ENCODE peak calls at places on chromosomes 13 and 19, in ten cellular contexts. U is astrocyte of the spinal cord; O is astrocyte of the cerebellum; V is HCT116; Q is dorsolateral prefrontal cortex; T is psoas muscle; S is uterus; Z is NB4; J is tibial artery; Y is CD8-positive, alpha-beta T cell. D is an unnamed sample.

GRCh38 chr19:40549007-40549708 is 27.5 kb upstream of the SHKBP1 start:
- DNase-seq in U (peak), O (peak), V (peak), Q (no peak), T (peak), S (peak), Z (peak), J (no peak), Y (peak), D (peak)

GRCh38 chr19:5269926-5270325 is 70.7 kb downstream of the PTPRS start:
- DNase-seq in U (no peak), O (no peak), V (no peak), Q (no peak), T (peak), S (no peak), Z (no peak), J (no peak), Y (no peak), D (no peak)

GRCh38 chr19:39679791-39680168 is 24.1 kb downstream of the LGALS16 start:
- DNase-seq in U (no peak), O (no peak), V (no peak), Q (no peak), T (no peak), S (no peak), Z (no peak), J (no peak), Y (no peak), D (no peak)

GRCh38 chr13:105787518-105788085 is 747.9 kb downstream of the EFNB2 start:
- DNase-seq in U (no peak), O (no peak), V (no peak), Q (no peak), T (no peak), S (no peak), Z (no peak), J (no peak), Y (no peak), D (no peak)

GRCh38 chr13:34747507-34747906 is 194.6 kb upstream of the NBEA start:
- DNase-seq in U (no peak), O (no peak), V (no peak), Q (no peak), T (no peak), S (no peak), Z (no peak), J (no peak), Y (no peak), D (peak)

GRCh38 chr19:293436-294110 is 2.4 kb upstream of the PLPP2 start:
- DNase-seq in U (no peak), O (no peak), V (no peak), Q (no peak), T (peak), S (no peak), Z (no peak), J (no peak), Y (no peak), D (no peak)

GRCh38 chr19:44644391-44645016 is 794 bp downstream of the PVR start:
- DNase-seq in U (peak), O (no peak), V (no peak), Q (no peak), T (no peak), S (no peak), Z (peak), J (no peak), Y (no peak), D (peak)

GRCh38 chr19:17829855-17830566 is 8.7 kb upstream of the INSL3 start:
- DNase-seq in U (peak), O (no peak), V (peak), Q (no peak), T (no peak), S (no peak), Z (no peak), J (no peak), Y (no peak), D (no peak)

GRCh38 chr19:2049741-2050348 is 1.2 kb downstream of the MKNK2 start:
- DNase-seq in U (peak), O (no peak), V (no peak), Q (no peak), T (peak), S (peak), Z (peak), J (peak), Y (peak), D (peak)

GRCh38 chr19:16204005-16204294 is 6.2 kb downstream of the AP1M1 start:
- DNase-seq in U (no peak), O (no peak), V (no peak), Q (no peak), T (no peak), S (no peak), Z (no peak), J (peak), Y (no peak), D (no peak)

GRCh38 chr13:95530178-95530577 is 22.3 kb upstream of the CLDN10 start:
- DNase-seq in U (peak), O (peak), V (no peak), Q (no peak), T (no peak), S (no peak), Z (peak), J (no peak), Y (no peak), D (peak)

GRCh38 chr13:106533101-106533939 is 2.1 kb downstream of the EFNB2 start:
- DNase-seq in U (peak), O (peak), V (no peak), Q (peak), T (peak), S (peak), Z (peak), J (peak), Y (no peak), D (peak)

GRCh38 chr19:9149976-9150375 is 9.8 kb downstream of the ZNF317 start:
- DNase-seq in U (no peak), O (no peak), V (no peak), Q (no peak), T (no peak), S (no peak), Z (no peak), J (peak), Y (no peak), D (no peak)

GRCh38 chr13:31504918-31505317 is 234.4 kb upstream of the RXFP2 start:
- DNase-seq in U (no peak), O (no peak), V (no peak), Q (no peak), T (no peak), S (no peak), Z (peak), J (no peak), Y (no peak), D (no peak)

GRCh38 chr19:29887498-29887897 is 54.5 kb upstream of the URI1 start:
- DNase-seq in U (no peak), O (no peak), V (no peak), Q (no peak), T (no peak), S (no peak), Z (peak), J (no peak), Y (no peak), D (no peak)

GRCh38 chr13:87131611-87132010 is 539.6 kb upstream of the SLITRK5 start:
- DNase-seq in U (no peak), O (no peak), V (no peak), Q (no peak), T (no peak), S (no peak), Z (no peak), J (no peak), Y (no peak), D (no peak)

GRCh38 chr13:94707400-94708021 is 4.8 kb downstream of the SOX21 start:
- DNase-seq in U (peak), O (no peak), V (no peak), Q (no peak), T (no peak), S (no peak), Z (no peak), J (no peak), Y (no peak), D (no peak)

GRCh38 chr13:50403311-50403710 is 388.1 kb downstream of the KCNRG start:
- DNase-seq in U (no peak), O (no peak), V (no peak), Q (no peak), T (no peak), S (no peak), Z (no peak), J (no peak), Y (no peak), D (no peak)

GRCh38 chr13:50401721-50402510 is 386.7 kb downstream of the KCNRG start:
- DNase-seq in U (peak), O (no peak), V (no peak), Q (no peak), T (no peak), S (no peak), Z (no peak), J (no peak), Y (no peak), D (peak)

GRCh38 chr13:50406831-50407230 is 391.6 kb downstream of the KCNRG start:
- DNase-seq in U (no peak), O (no peak), V (no peak), Q (no peak), T (no peak), S (no peak), Z (no peak), J (no peak), Y (no peak), D (no peak)

GRCh38 chr13:50408068-50408467 is 392.8 kb downstream of the KCNRG start:
- DNase-seq in U (no peak), O (no peak), V (no peak), Q (no peak), T (no peak), S (no peak), Z (no peak), J (no peak), Y (no peak), D (no peak)

DNA sequence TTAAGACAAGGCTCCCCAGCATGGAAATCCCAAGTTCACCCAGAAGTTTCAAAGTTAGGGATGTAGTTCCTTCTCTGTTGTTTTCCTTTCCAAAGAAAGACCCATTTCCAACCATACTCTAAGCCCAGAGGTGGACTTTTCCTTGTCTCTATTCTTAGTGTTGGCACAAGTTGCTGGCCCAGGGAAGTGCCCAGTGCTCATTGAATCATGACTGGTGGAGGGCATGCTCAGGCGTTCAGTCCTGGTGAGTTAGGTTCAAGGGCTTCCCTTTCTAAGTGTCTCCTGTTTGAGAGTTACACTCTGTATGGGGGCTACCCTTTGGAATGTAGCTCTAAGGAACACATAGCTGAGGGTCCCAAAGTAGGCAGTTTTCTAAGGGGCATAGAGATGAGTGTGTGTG is 389.5 kb downstream of the KCNRG start:
- DNase-seq in U (no peak), O (no peak), V (no peak), Q (no peak), T (no peak), S (no peak), Z (no peak), J (no peak), Y (no peak), D (no peak)
- TF ChIP-seq CTCF in U (no peak), O (no peak), V (no peak), Q (no peak), T (no peak), S (no peak), Z (no peak), J (no peak), Y (no peak), D (no peak)

GRCh38 chr13:45503658-45504057 is 38.9 kb downstream of the COG3 start:
- DNase-seq in U (no peak), O (no peak), V (no peak), Q (no peak), T (no peak), S (no peak), Z (no peak), J (no peak), Y (no peak), D (no peak)

GRCh38 chr13:45496942-45497341 is 32.2 kb downstream of the COG3 start:
- DNase-seq in U (no peak), O (no peak), V (no peak), Q (no peak), T (no peak), S (no peak), Z (no peak), J (no peak), Y (no peak), D (no peak)

GRCh38 chr13:45501175-45501526 is 36.4 kb downstream of the COG3 start:
- DNase-seq in U (no peak), O (no peak), V (no peak), Q (no peak), T (no peak), S (no peak), Z (no peak), J (no peak), Y (no peak), D (no peak)

GRCh38 chr13:45500492-45501174 is 35.9 kb downstream of the COG3 start:
- DNase-seq in U (peak), O (peak), V (peak), Q (no peak), T (no peak), S (no peak), Z (peak), J (no peak), Y (no peak), D (peak)
- H3K4me3 ChIP-seq in U (no peak), O (no peak), V (no peak), Q (no peak), T (no peak), S (no peak), Z (no peak), J (no peak), Y (no peak), D (no peak)

GRCh38 chr13:41411536-41411935 is 45.8 kb upstream of the RGCC start:
- DNase-seq in U (peak), O (peak), V (peak), Q (no peak), T (no peak), S (no peak), Z (peak), J (no peak), Y (no peak), D (peak)
- TF ChIP-seq CTCF in U (peak), O (peak), V (peak), Q (peak), T (peak), S (no peak), Z (no peak), J (peak), Y (no peak), D (peak)

GRCh38 chr19:41551212-41551610 is 24.8 kb upstream of the CEACAM21 start:
- DNase-seq in U (no peak), O (no peak), V (no peak), Q (no peak), T (no peak), S (no peak), Z (no peak), J (no peak), Y (no peak), D (no peak)

GRCh38 chr19:41548954-41549688 is 26.8 kb upstream of the CEACAM21 start:
- DNase-seq in U (no peak), O (no peak), V (no peak), Q (no peak), T (no peak), S (no peak), Z (peak), J (no peak), Y (peak), D (no peak)

GRCh38 chr19:41553804-41554203 is 22.2 kb upstream of the CEACAM21 start:
- DNase-seq in U (no peak), O (no peak), V (no peak), Q (no peak), T (no peak), S (no peak), Z (no peak), J (no peak), Y (no peak), D (no peak)

GRCh38 chr19:41552558-41552957 is 23.4 kb upstream of the CEACAM21 start:
- DNase-seq in U (no peak), O (no peak), V (no peak), Q (no peak), T (no peak), S (no peak), Z (no peak), J (no peak), Y (no peak), D (no peak)

GRCh38 chr19:41551711-41552110 is 24.3 kb upstream of the CEACAM21 start:
- DNase-seq in U (no peak), O (no peak), V (no peak), Q (no peak), T (no peak), S (no peak), Z (no peak), J (no peak), Y (no peak), D (no peak)
- H3K4me3 ChIP-seq in U (no peak), O (no peak), V (no peak), Q (peak), T (no peak), S (no peak), Z (no peak), J (no peak), Y (peak), D (no peak)

GRCh38 chr13:113245858-113246791 is 36.7 kb downstream of the CUL4A start:
- DNase-seq in U (no peak), O (no peak), V (no peak), Q (no peak), T (no peak), S (no peak), Z (no peak), J (no peak), Y (no peak), D (peak)
- TF ChIP-seq CTCF in U (peak), O (peak), V (peak), Q (no peak), T (peak), S (no peak), Z (peak), J (no peak), Y (no peak), D (peak)